ENCODE peak calls at places on chromosomes 11 and 22, in six cellular contexts. P is H9, S is IMR-90, U is neuronal stem cell, V is trophoblast cell, Z is H1. H is an unnamed sample.
A peak's percentile ranks its signal among the peaks of the same experiment; 100 is the strongest.

GRCh38 chr22:27239520-27239919 is 562.0 kb downstream of the MN1 start:
- DNase-seq in V (no peak), U (no peak), S (no peak), P (no peak), Z (no peak), H (no peak)

GRCh38 chr11:88523362-88524028 is 186.0 kb upstream of the CTSC start:
- DNase-seq in Z (no peak), P (no peak), S (peak; percentile 49), U (no peak), V (no peak), H (no peak)

GRCh38 chr11:100981196-100981824 is 148.3 kb downstream of the PGR start:
- DNase-seq in S (no peak), V (no peak), Z (no peak), U (no peak), P (no peak), H (no peak)

GRCh38 chr22:46673205-46673604 is 53.0 kb downstream of the GRAMD4 start:
- DNase-seq in U (no peak), S (no peak), V (peak; percentile 4), P (no peak), Z (no peak), H (no peak)

GRCh38 chr22:17232406-17232805 is 13.2 kb upstream of the ADA2 start:
- DNase-seq in S (no peak), Z (no peak), P (peak; percentile 52), U (no peak), V (no peak), H (no peak)

GRCh38 chr22:44633647-44634046 is 68.4 kb upstream of the PRR5 start:
- DNase-seq in U (no peak), Z (no peak), S (no peak), P (no peak), V (no peak), H (no peak)

GRCh38 chr11:61325649-61326414 is 7.1 kb downstream of the DDB1 start:
- DNase-seq in Z (no peak), V (no peak), U (no peak), S (no peak), P (no peak), H (no peak)

GRCh38 chr11:8501838-8502237 is 92.2 kb downstream of the STK33 start:
- DNase-seq in U (no peak), Z (no peak), P (no peak), V (no peak), S (peak; percentile 19), H (no peak)

GRCh38 chr11:131300304-131300703 is 70.1 kb upstream of the NTM start:
- DNase-seq in P (no peak), V (no peak), Z (no peak), S (no peak), U (no peak), H (no peak)

GRCh38 chr22:50012201-50013181 is at the start of gene IL17REL:
- DNase-seq in Z (peak; percentile 54), P (peak; percentile 34), V (peak; percentile 24), S (peak; percentile 10), U (no peak), H (peak; percentile 28)

GRCh38 chr11:130467116-130467990 is 18.9 kb downstream of the ADAMTS15 start:
- DNase-seq in V (no peak), P (no peak), U (no peak), Z (no peak), S (no peak), H (no peak)

GRCh38 chr11:131495417-131495816 is 125.0 kb downstream of the NTM start:
- DNase-seq in P (no peak), S (no peak), Z (no peak), V (no peak), U (no peak), H (no peak)

GRCh38 chr11:8267831-8268529 is 4.3 kb upstream of the LMO1 start:
- DNase-seq in P (no peak), S (no peak), Z (peak; percentile 73), U (no peak), V (peak; percentile 21), H (no peak)

GRCh38 chr11:62143727-62144126 is 19.9 kb downstream of the INCENP start:
- DNase-seq in Z (no peak), V (no peak), U (no peak), P (peak; percentile 22), S (no peak), H (no peak)

GRCh38 chr11:133898031-133898769 is 52.9 kb upstream of the SPATA19 start:
- DNase-seq in U (no peak), S (no peak), V (no peak), Z (peak; percentile 78), P (peak; percentile 75), H (peak; percentile 64)

GRCh38 chr11:119187123-119187892 is 2.0 kb downstream of the NHERF4 start:
- DNase-seq in S (no peak), P (no peak), U (no peak), Z (no peak), V (no peak), H (no peak)

GRCh38 chr11:10498022-10498400 is 42.9 kb downstream of the AMPD3 start:
- DNase-seq in S (no peak), P (peak; percentile 23), V (no peak), U (no peak), Z (no peak), H (no peak)

GRCh38 chr22:46613606-46613997 is 6.6 kb upstream of the GRAMD4 start:
- DNase-seq in Z (no peak), P (no peak), S (no peak), U (no peak), V (no peak), H (peak; percentile 38)

GRCh38 chr11:116861539-116861938 is 24.1 kb upstream of the APOA1 start:
- DNase-seq in V (peak; percentile 9), Z (no peak), P (no peak), U (no peak), S (peak; percentile 83), H (no peak)

GRCh38 chr11:69984457-69985261 is 93.5 kb upstream of the ANO1 start:
- DNase-seq in U (no peak), Z (peak; percentile 63), V (no peak), P (peak; percentile 84), S (no peak), H (peak; percentile 91)

GRCh38 chr11:30719420-30719819 is 133.3 kb upstream of the MPPED2 start:
- DNase-seq in Z (no peak), S (no peak), V (no peak), U (no peak), P (no peak), H (peak; percentile 32)

DNA sequence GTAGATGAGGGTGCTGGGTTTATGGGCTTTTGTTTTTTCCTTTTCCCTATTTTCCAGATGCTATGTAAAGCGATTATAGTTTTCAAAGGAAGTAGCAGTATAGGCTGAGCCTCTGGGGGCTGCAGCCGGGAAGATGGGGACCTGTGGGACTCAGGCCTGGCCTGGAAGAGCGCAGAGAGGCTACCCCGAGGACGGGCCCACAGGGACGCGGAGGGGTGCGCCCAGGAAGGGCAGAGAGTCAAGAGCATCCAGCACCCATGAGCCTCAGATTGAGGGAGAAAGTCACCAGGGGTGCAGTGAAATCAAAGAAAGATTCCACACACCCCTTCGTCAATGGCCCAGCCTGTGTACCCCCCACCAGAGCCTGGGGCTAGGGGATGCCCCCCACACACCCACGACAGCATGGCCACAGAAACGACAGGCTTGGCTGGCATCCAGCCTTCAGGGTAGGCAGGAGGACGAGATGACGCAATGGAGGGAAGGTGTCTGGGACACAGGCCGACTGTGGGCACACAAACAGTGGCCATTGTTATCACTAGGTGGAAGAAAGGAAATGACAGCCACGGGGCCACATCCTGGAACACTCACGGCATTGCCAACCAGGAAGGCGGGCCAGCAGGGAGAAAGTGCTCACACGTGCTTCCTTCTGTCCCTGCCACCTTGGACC is 9.0 kb downstream of the PLA2G6 start:
- DNase-seq in U (no peak), P (no peak), V (no peak), Z (no peak), S (peak; percentile 65), H (no peak)
- H4K8ac ChIP-seq in U (no peak overlapping the region), P (no peak overlapping the region), V (no peak overlapping the region), Z (peak overlapping the region; percentile 73), S (peak overlapping the region; percentile 79), H (no peak overlapping the region)

DNA sequence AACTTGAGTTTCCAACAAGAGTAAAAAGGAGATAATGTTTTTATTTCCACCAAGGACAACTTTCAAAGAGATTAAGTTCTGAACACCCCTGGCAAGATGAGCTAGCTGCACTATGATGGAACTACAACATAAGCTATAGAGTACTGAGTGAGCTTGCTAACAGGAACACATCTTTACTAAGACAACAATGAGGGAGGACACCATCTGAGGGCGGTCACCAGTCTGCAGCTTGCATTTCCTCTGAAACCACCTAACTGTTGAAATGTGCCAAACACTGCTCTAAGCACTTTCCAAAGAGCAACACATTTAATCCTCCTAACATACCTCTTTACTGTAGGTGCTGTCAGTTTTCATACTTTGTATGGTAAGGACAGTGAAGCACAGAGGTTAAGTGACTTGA is 68.4 kb downstream of the TCF20 start:
- DNase-seq in P (no peak), U (no peak), Z (no peak), V (no peak), S (no peak), H (no peak)
- H3K18ac ChIP-seq in P (no peak overlapping the region), U (no peak overlapping the region), Z (no peak overlapping the region), V (no peak overlapping the region), S (no peak overlapping the region), H (no peak overlapping the region)

GRCh38 chr11:279966-280761 is 2.0 kb downstream of the NLRP6 start:
- DNase-seq in Z (peak; percentile 49), V (peak; percentile 38), P (no peak), U (no peak), S (peak; percentile 30), H (no peak)

GRCh38 chr11:281486-282161 is 3.4 kb downstream of the NLRP6 start:
- DNase-seq in V (no peak), P (no peak), S (no peak), U (no peak), Z (peak; percentile 48), H (no peak)

GRCh38 chr11:279040-279965 is 1.1 kb downstream of the NLRP6 start:
- DNase-seq in U (no peak), Z (no peak), S (no peak), P (no peak), V (no peak), H (no peak)

GRCh38 chr11:282171-282570 is 4.0 kb downstream of the NLRP6 start:
- DNase-seq in S (no peak), Z (peak; percentile 41), U (no peak), V (no peak), P (no peak), H (no peak)

GRCh38 chr11:280762-281485 is 2.7 kb downstream of the NLRP6 start:
- DNase-seq in Z (peak; percentile 48), V (no peak), U (no peak), P (no peak), S (no peak), H (no peak)
- H3K27ac ChIP-seq in Z (no peak overlapping the region), V (no peak overlapping the region), U (no peak overlapping the region), P (no peak overlapping the region), S (no peak overlapping the region), H (no peak overlapping the region)

DNA sequence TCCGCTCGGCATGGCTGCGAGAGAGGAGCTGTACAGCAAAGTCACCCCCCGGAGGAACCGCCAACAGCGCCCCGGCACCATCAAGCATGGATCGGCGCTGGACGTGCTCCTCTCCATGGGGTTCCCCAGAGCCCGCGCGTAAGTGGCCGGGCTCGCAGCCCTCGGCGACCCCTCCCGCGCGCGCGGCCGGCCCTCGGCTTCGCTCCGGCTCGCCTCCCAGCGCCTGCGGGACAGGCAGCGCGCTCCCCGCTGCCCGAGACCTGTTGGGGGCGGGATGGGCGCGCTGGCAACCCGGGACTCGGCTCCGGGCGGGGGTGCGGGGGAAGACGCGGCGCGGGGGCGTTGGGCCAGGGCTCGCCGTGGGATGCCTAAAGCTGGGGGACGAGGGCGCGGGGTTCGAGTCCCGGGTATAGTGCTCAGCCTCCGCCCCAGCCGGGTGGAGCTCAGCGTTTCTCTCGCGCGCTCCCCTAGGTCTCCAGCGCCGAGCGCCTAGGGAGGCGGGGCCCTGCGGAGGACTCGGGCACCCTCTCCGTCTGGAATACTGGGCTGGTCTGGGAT is 630 bp downstream of the UBASH3B start:
- DNase-seq in V (peak; percentile 63), U (peak; percentile 59), Z (peak; percentile 81), S (peak; percentile 66), P (peak; percentile 54), H (peak; percentile 60)
- H4K8ac ChIP-seq in V (peak overlapping the region; percentile 89), U (no peak overlapping the region), Z (peak overlapping the region; percentile 86), S (peak overlapping the region; percentile 79), P (no peak overlapping the region), H (no peak overlapping the region)